ENCODE peak calls at places on chromosomes 1 and 21, in nine cellular contexts. W is progenitor cell of endocrine pancreas; A is iPS-NIHi11; C is bronchial epithelial cell; G is hepatic stellate cell; K is GM06990; I is stromal cell of bone marrow; S is endothelial cell; U is CD8-positive, alpha-beta memory T cell. T is an unnamed sample.

GRCh38 chr1:89005286-89006151 is 13.1 kb upstream of the KYAT3 start:
- DNase-seq in W (no peak), A (no peak), C (no peak), G (no peak), K (no peak), I (no peak), S (no peak), U (no peak), T (no peak)

GRCh38 chr1:17540255-17541001 is 930 bp downstream of the ARHGEF10L start:
- DNase-seq in W (peak), A (peak), C (no peak), G (peak), K (no peak), I (no peak), S (peak), U (no peak), T (no peak)

GRCh38 chr21:35284199-35284598 is 235.1 kb upstream of the RUNX1 start:
- DNase-seq in W (no peak), A (no peak), C (no peak), G (no peak), K (no peak), I (no peak), S (no peak), U (no peak), T (no peak)

GRCh38 chr1:6914646-6915178 is 129.5 kb downstream of the CAMTA1 start:
- DNase-seq in W (no peak), A (no peak), C (no peak), G (no peak), K (no peak), I (no peak), S (no peak), U (no peak), T (no peak)

GRCh38 chr1:156908541-156908940 is 11.9 kb upstream of the LRRC71 start:
- DNase-seq in W (no peak), A (no peak), C (no peak), G (no peak), K (no peak), I (no peak), S (no peak), U (no peak), T (peak)

GRCh38 chr1:76868916-76869315 is 1.6 kb downstream of the ST6GALNAC5 start:
- DNase-seq in W (peak), A (peak), C (no peak), G (no peak), K (no peak), I (no peak), S (peak), U (no peak), T (peak)

GRCh38 chr1:42142894-42143675 is 10.1 kb upstream of the GUCA2B start:
- DNase-seq in W (no peak), A (no peak), C (peak), G (no peak), K (no peak), I (no peak), S (no peak), U (no peak), T (peak)

GRCh38 chr1:201538618-201539551 is at the start of gene NAV1:
- DNase-seq in W (peak), A (peak), C (no peak), G (peak), K (no peak), I (peak), S (peak), U (no peak), T (peak)

GRCh38 chr1:47333922-47334764 is 553 bp downstream of the CMPK1 start:
- DNase-seq in W (peak), A (peak), C (peak), G (peak), K (peak), I (peak), S (peak), U (peak), T (peak)